ENCODE peak calls at places on chromosomes 6 and 20, in ten cellular contexts. S is ascending aorta; J is CD8-positive, alpha-beta T cell; Y is hepatocyte; H is CD4-positive, CD25-positive, alpha-beta regulatory T cell; M is CD4-positive, alpha-beta memory T cell; U is lower lobe of right lung; I is breast epithelium; G is esophagus squamous epithelium; D is cardiac muscle cell. P is an unnamed sample.

GRCh38 chr6:43735642-43736199 is 34.3 kb upstream of the VEGFA start:
- DNase-seq in S (no peak), J (no peak), Y (no peak), H (no peak), M (no peak), U (no peak), I (no peak), G (no peak), D (no peak), P (no peak)

GRCh38 chr20:47568019-47568418 is 66.3 kb downstream of the NCOA3 start:
- DNase-seq in S (no peak), J (no peak), Y (peak; percentile 28), H (no peak), M (no peak), U (no peak), I (no peak), G (no peak), D (peak; percentile 92), P (no peak)

GRCh38 chr6:75296811-75297779 is 12.5 kb upstream of the TMEM30A start:
- DNase-seq in S (no peak), J (no peak), Y (peak; percentile 73), H (peak; percentile 59), M (peak; percentile 46), U (no peak), I (no peak), G (no peak), D (peak; percentile 80), P (no peak)

GRCh38 chr20:48463916-48464315 is 363.9 kb downstream of the PREX1 start:
- DNase-seq in S (no peak), J (no peak), Y (peak; percentile 56), H (no peak), M (no peak), U (no peak), I (no peak), G (no peak), D (peak; percentile 46), P (no peak)

GRCh38 chr20:18705490-18705889 is 108.1 kb upstream of the SCP2D1 start:
- DNase-seq in S (no peak), J (no peak), Y (peak; percentile 30), H (no peak), M (no peak), U (no peak), I (no peak), G (no peak), D (peak; percentile 56), P (no peak)

GRCh38 chr20:32957451-32957850 is 46.8 kb downstream of the SUN5 start:
- DNase-seq in S (no peak), J (no peak), Y (no peak), H (no peak), M (no peak), U (no peak), I (no peak), G (no peak), D (no peak), P (no peak)

GRCh38 chr6:4999586-4999985 is 4.3 kb downstream of the RPP40 start:
- DNase-seq in S (no peak), J (no peak), Y (no peak), H (no peak), M (no peak), U (no peak), I (no peak), G (no peak), D (no peak), P (no peak)

GRCh38 chr6:33671381-33672072 is 40.0 kb downstream of the UQCC2 start:
- DNase-seq in S (no peak), J (no peak), Y (no peak), H (no peak), M (no peak), U (no peak), I (no peak), G (no peak), D (no peak), P (peak; percentile 34)

GRCh38 chr6:122400121-122400450 is 634 bp downstream of the HSF2 start:
- DNase-seq in S (no peak), J (no peak), Y (no peak), H (no peak), M (no peak), U (no peak), I (no peak), G (no peak), D (no peak), P (no peak)

GRCh38 chr20:40638414-40638813 is 50.6 kb downstream of the MAFB start:
- DNase-seq in S (no peak), J (no peak), Y (no peak), H (no peak), M (no peak), U (no peak), I (no peak), G (no peak), D (no peak), P (no peak)

GRCh38 chr20:21166801-21167200 is 40.9 kb downstream of the KIZ start:
- DNase-seq in S (no peak), J (no peak), Y (no peak), H (no peak), M (no peak), U (no peak), I (no peak), G (no peak), D (no peak), P (no peak)

GRCh38 chr6:105949939-105950582 is 136.1 kb upstream of the PRDM1 start:
- DNase-seq in S (no peak), J (no peak), Y (no peak), H (no peak), M (no peak), U (no peak), I (no peak), G (no peak), D (no peak), P (no peak)

GRCh38 chr20:46757754-46758678 is 48.6 kb downstream of the SLC2A10 start:
- DNase-seq in S (no peak), J (peak; percentile 25), Y (peak; percentile 80), H (peak; percentile 38), M (peak; percentile 25), U (peak; percentile 56), I (no peak), G (no peak), D (peak; percentile 70), P (peak; percentile 42)

GRCh38 chr20:45911486-45912343 is at the start of gene PLTP:
- DNase-seq in S (no peak), J (peak; percentile 16), Y (peak; percentile 77), H (peak; percentile 39), M (peak; percentile 30), U (peak; percentile 66), I (no peak), G (no peak), D (peak; percentile 86), P (peak; percentile 94)

GRCh38 chr6:42704251-42704936 is 18.0 kb downstream of the PRPH2 start:
- DNase-seq in S (no peak), J (no peak), Y (no peak), H (no peak), M (no peak), U (no peak), I (no peak), G (no peak), D (peak; percentile 73), P (peak; percentile 74)

GRCh38 chr6:4925580-4925979 is 78.3 kb downstream of the RPP40 start:
- DNase-seq in S (no peak), J (no peak), Y (no peak), H (no peak), M (no peak), U (no peak), I (no peak), G (no peak), D (no peak), P (no peak)

GRCh38 chr6:14189122-14189521 is 71.5 kb downstream of the CD83 start:
- DNase-seq in S (no peak), J (no peak), Y (no peak), H (no peak), M (no peak), U (no peak), I (no peak), G (no peak), D (no peak), P (no peak)

GRCh38 chr6:39224058-39224457 is 5.2 kb downstream of the KCNK5 start:
- DNase-seq in S (no peak), J (no peak), Y (no peak), H (no peak), M (no peak), U (no peak), I (no peak), G (no peak), D (no peak), P (no peak)
- H3K4me1 ChIP-seq in S (peaks cover 6% of the 10 kb centered on the region), J (peaks cover 35% of the 10 kb centered on the region), Y (peaks cover 39% of the 10 kb centered on the region), H (peaks cover 26% of the 10 kb centered on the region), M (peaks cover 55% of the 10 kb centered on the region), U (peaks cover 87% of the 10 kb centered on the region), I (no peaks in the 10 kb centered on the region), G (peaks cover 10% of the 10 kb centered on the region), D (no peaks in the 10 kb centered on the region), P (no peaks in the 10 kb centered on the region)

GRCh38 chr20:5636841-5637240 is 113.4 kb upstream of the SHLD1 start:
- DNase-seq in S (no peak), J (no peak), Y (no peak), H (no peak), M (no peak), U (no peak), I (no peak), G (no peak), D (no peak), P (no peak)
- H3K9me3 ChIP-seq in S (peaks cover 6% of the 10 kb centered on the region), J (no peaks in the 10 kb centered on the region), Y (no peaks in the 10 kb centered on the region), H (no peaks in the 10 kb centered on the region), M (no peaks in the 10 kb centered on the region), U (no peaks in the 10 kb centered on the region), I (no peaks in the 10 kb centered on the region), G (no peaks in the 10 kb centered on the region), D (no peaks in the 10 kb centered on the region), P (no peaks in the 10 kb centered on the region)

GRCh38 chr6:107614828-107615227 is 124.9 kb downstream of the SOBP start:
- DNase-seq in S (no peak), J (no peak), Y (no peak), H (no peak), M (no peak), U (no peak), I (no peak), G (no peak), D (no peak), P (no peak)

GRCh38 chr6:107616776-107617175 is 126.9 kb downstream of the SOBP start:
- DNase-seq in S (no peak), J (no peak), Y (no peak), H (no peak), M (no peak), U (no peak), I (no peak), G (no peak), D (no peak), P (peak; percentile 37)

GRCh38 chr6:107611060-107611824 is 121.3 kb downstream of the SOBP start:
- DNase-seq in S (no peak), J (no peak), Y (no peak), H (no peak), M (no peak), U (no peak), I (no peak), G (no peak), D (peak; percentile 17), P (no peak)

GRCh38 chr6:107612762-107613415 is 123.0 kb downstream of the SOBP start:
- DNase-seq in S (no peak), J (no peak), Y (no peak), H (no peak), M (no peak), U (no peak), I (no peak), G (no peak), D (no peak), P (no peak)

GRCh38 chr6:107613980-107614379 is 124.1 kb downstream of the SOBP start:
- DNase-seq in S (no peak), J (no peak), Y (no peak), H (no peak), M (no peak), U (no peak), I (no peak), G (no peak), D (no peak), P (no peak)
- H3K4me1 ChIP-seq in S (peaks cover 8% of the 10 kb centered on the region), J (peaks cover 12% of the 10 kb centered on the region), Y (peaks cover 5% of the 10 kb centered on the region), H (peaks cover 9% of the 10 kb centered on the region), M (peaks cover 11% of the 10 kb centered on the region), U (no peaks in the 10 kb centered on the region), I (no peaks in the 10 kb centered on the region), G (no peaks in the 10 kb centered on the region), D (peaks cover 33% of the 10 kb centered on the region), P (peaks cover 19% of the 10 kb centered on the region)

GRCh38 chr20:13105864-13106457 is 97.2 kb downstream of the SPTLC3 start:
- DNase-seq in S (no peak), J (no peak), Y (peak; percentile 57), H (no peak), M (no peak), U (no peak), I (no peak), G (no peak), D (peak; percentile 59), P (no peak)
- H3K9me3 ChIP-seq in S (no peaks in the 10 kb centered on the region), J (no peaks in the 10 kb centered on the region), Y (no peaks in the 10 kb centered on the region), H (no peaks in the 10 kb centered on the region), M (no peaks in the 10 kb centered on the region), U (no peaks in the 10 kb centered on the region), I (no peaks in the 10 kb centered on the region), G (no peaks in the 10 kb centered on the region), D (no peaks in the 10 kb centered on the region), P (no peaks in the 10 kb centered on the region)

P was measured in right cardiac atrium.